ENCODE peak calls at places on chromosomes 11 and 22, in seven cellular contexts. S is mesenchymal stem cell, N is IMR-90, F is H9, A is mesendoderm, R is neuronal stem cell, O is H1. Q is an unnamed sample.

GRCh38 chr22:43310311-43310710 is 32.9 kb downstream of the SCUBE1 start:
- DNase-seq in S (no peak), N (no peak), F (no peak), A (no peak), R (no peak), O (no peak), Q (no peak)

GRCh38 chr11:88193278-88193677 is 18.0 kb upstream of the RAB38 start:
- DNase-seq in S (no peak), N (no peak), F (no peak), A (no peak), R (no peak), O (no peak), Q (no peak)

GRCh38 chr11:2991477-2992233 is 474 bp downstream of the NAP1L4 start:
- DNase-seq in S (peak), N (peak), F (no peak), A (peak), R (peak), O (no peak), Q (peak)

GRCh38 chr22:30490399-30490798 is 15.1 kb downstream of the SEC14L4 start:
- DNase-seq in S (no peak), N (no peak), F (peak), A (peak), R (no peak), O (no peak), Q (peak)

GRCh38 chr11:94198718-94199117 is 70.1 kb downstream of the PANX1 start:
- DNase-seq in S (no peak), N (no peak), F (no peak), A (no peak), R (no peak), O (no peak), Q (no peak)

GRCh38 chr22:35498026-35498425 is 42.6 kb upstream of the RASD2 start:
- DNase-seq in S (peak), N (peak), F (no peak), A (peak), R (no peak), O (no peak), Q (peak)

GRCh38 chr22:21712751-21713427 is 22.7 kb downstream of the YPEL1 start:
- DNase-seq in S (peak), N (peak), F (peak), A (peak), R (no peak), O (peak), Q (peak)

GRCh38 chr11:125519865-125520834 is 24.1 kb upstream of the FEZ1 start:
- DNase-seq in S (no peak), N (no peak), F (no peak), A (no peak), R (no peak), O (no peak), Q (peak)

GRCh38 chr11:80146231-80146630 is 705.4 kb upstream of the TENM4 start:
- DNase-seq in S (peak), N (no peak), F (no peak), A (no peak), R (no peak), O (no peak), Q (no peak)

GRCh38 chr11:116073854-116074837 is 569.9 kb upstream of the CADM1 start:
- DNase-seq in S (peak), N (no peak), F (no peak), A (peak), R (peak), O (no peak), Q (no peak)

GRCh38 chr11:77677138-77677537 is 39.5 kb upstream of the CLNS1A start:
- DNase-seq in S (no peak), N (peak), F (no peak), A (no peak), R (no peak), O (no peak), Q (no peak)

GRCh38 chr22:22201925-22202343 is 42.7 kb upstream of the VPREB1 start:
- DNase-seq in S (no peak), N (no peak), F (no peak), A (no peak), R (no peak), O (no peak), Q (no peak)

GRCh38 chr22:20799449-20799848 is 25.5 kb downstream of the SERPIND1 start:
- DNase-seq in S (no peak), N (no peak), F (no peak), A (peak), R (no peak), O (no peak), Q (peak)

GRCh38 chr11:82996966-82997606 is 74.6 kb downstream of the RAB30 start:
- DNase-seq in S (no peak), N (no peak), F (no peak), A (no peak), R (no peak), O (no peak), Q (peak)

GRCh38 chr11:10909141-10909883 is 51.5 kb upstream of the ZBED5 start:
- DNase-seq in S (no peak), N (peak), F (no peak), A (no peak), R (no peak), O (no peak), Q (no peak)

GRCh38 chr11:63537293-63538101 is 889 bp downstream of the PLAAT4 start:
- DNase-seq in S (no peak), N (peak), F (no peak), A (no peak), R (no peak), O (no peak), Q (no peak)

GRCh38 chr22:50343541-50343935 is 411 bp downstream of the PPP6R2 start:
- DNase-seq in S (no peak), N (no peak), F (no peak), A (no peak), R (no peak), O (no peak), Q (no peak)

GRCh38 chr22:38120359-38121110 is 10.1 kb upstream of the BAIAP2L2 start:
- DNase-seq in S (no peak), N (no peak), F (no peak), A (no peak), R (no peak), O (no peak), Q (no peak)

GRCh38 chr11:119169272-119169719 is 771 bp downstream of the NLRX1 start:
- DNase-seq in S (no peak), N (no peak), F (peak), A (peak), R (peak), O (peak), Q (peak)

GRCh38 chr11:77547863-77548551 is 41.7 kb upstream of the AQP11 start:
- DNase-seq in S (peak), N (peak), F (peak), A (peak), R (peak), O (no peak), Q (peak)

GRCh38 chr22:38347944-38348750 is 30.9 kb upstream of the CSNK1E start:
- DNase-seq in S (no peak), N (peak), F (no peak), A (no peak), R (no peak), O (peak), Q (peak)

GRCh38 chr11:6674856-6675255 is 8.3 kb downstream of the MRPL17 start:
- DNase-seq in S (no peak), N (no peak), F (no peak), A (no peak), R (no peak), O (no peak), Q (no peak)

GRCh38 chr11:120727752-120728151 is 216.2 kb downstream of the GRIK4 start:
- DNase-seq in S (no peak), N (no peak), F (no peak), A (no peak), R (no peak), O (no peak), Q (no peak)

GRCh38 chr11:115423728-115424459 is 80.3 kb downstream of the CADM1 start:
- DNase-seq in S (no peak), N (peak), F (no peak), A (peak), R (no peak), O (no peak), Q (no peak)

GRCh38 chr11:28701760-28702449 is 593.7 kb downstream of the METTL15 start:
- DNase-seq in S (no peak), N (no peak), F (no peak), A (no peak), R (no peak), O (no peak), Q (peak)

GRCh38 chr11:57657290-57658022 is at the start of gene CLP1:
- DNase-seq in S (peak), N (peak), F (peak), A (peak), R (peak), O (peak), Q (peak)

GRCh38 chr11:71241721-71242259 is 10.6 kb downstream of the SHANK2 start:
- DNase-seq in S (peak), N (no peak), F (peak), A (no peak), R (no peak), O (no peak), Q (peak)

GRCh38 chr11:396511-396947 is 2.5 kb downstream of the PKP3 start:
- DNase-seq in S (peak), N (no peak), F (no peak), A (peak), R (no peak), O (no peak), Q (no peak)

GRCh38 chr11:24793479-24793878 is 296.6 kb downstream of the LUZP2 start:
- DNase-seq in S (no peak), N (peak), F (no peak), A (no peak), R (no peak), O (no peak), Q (peak)

GRCh38 chr11:120057595-120058581 is 80.0 kb downstream of the TRIM29 start:
- DNase-seq in S (peak), N (no peak), F (peak), A (peak), R (no peak), O (peak), Q (peak)

GRCh38 chr22:34943830-34944229 is 122.1 kb upstream of the ISX start:
- DNase-seq in S (no peak), N (no peak), F (no peak), A (peak), R (no peak), O (no peak), Q (no peak)

GRCh38 chr11:69471329-69472052 is 10.0 kb upstream of the LINC01488 start:
- DNase-seq in S (no peak), N (peak), F (no peak), A (peak), R (peak), O (no peak), Q (no peak)

GRCh38 chr11:75635009-75635909 is 33.6 kb downstream of the MAP6 start:
- DNase-seq in S (peak), N (peak), F (no peak), A (peak), R (no peak), O (no peak), Q (no peak)

GRCh38 chr11:69239320-69240040 is 54.5 kb upstream of the MYEOV start:
- DNase-seq in S (no peak), N (no peak), F (peak), A (no peak), R (no peak), O (no peak), Q (no peak)

GRCh38 chr22:42022162-42022847 is 23.7 kb downstream of the WBP2NL start:
- DNase-seq in S (no peak), N (no peak), F (no peak), A (no peak), R (no peak), O (no peak), Q (peak)

GRCh38 chr11:104826772-104827171 is 71.5 kb downstream of the CASP12 start:
- DNase-seq in S (no peak), N (no peak), F (no peak), A (no peak), R (no peak), O (no peak), Q (no peak)

DNA sequence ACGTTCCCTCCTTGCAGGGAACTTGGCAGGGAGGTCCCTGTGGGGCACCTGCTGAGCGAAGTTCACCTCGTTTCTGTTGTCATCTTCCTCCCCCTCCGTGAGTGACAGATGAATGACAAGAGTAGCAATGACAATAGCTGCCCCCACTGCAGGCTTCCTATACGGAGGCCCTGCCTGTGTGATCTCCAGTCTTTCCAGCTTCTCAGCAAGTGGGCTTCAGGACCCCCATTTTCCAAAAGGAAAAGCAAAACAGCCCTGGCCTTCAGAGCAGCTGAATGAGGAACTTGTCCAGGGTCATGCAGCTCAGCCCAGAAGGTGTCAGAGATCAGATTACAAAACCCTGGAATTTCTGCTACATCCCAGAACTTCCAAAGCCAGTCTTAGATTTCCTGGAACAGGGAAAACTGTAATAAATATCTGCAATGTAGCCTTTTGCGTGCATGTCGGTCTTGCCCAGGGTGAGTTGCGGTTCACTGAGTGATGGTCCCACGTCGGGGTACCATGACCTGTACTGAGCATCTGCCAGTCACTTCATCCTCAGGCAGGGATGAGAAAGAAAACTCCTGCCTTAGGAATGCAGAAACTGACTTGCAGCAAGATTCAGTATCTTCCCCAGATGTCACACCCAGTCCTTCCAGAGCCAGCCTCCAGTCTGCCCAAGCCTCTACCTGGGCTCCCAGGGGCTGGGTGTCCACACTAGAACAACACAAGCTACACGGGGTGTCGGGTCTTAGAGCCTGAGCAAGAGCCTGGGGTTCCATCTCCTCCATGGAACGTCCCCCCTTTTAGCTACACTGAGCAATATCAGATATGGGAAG is 1457.0 kb downstream of the BRD1 start:
- DNase-seq in S (no peak), N (no peak), F (no peak), A (peak), R (no peak), O (peak), Q (no peak)
- H3K18ac ChIP-seq in S (no peak), N (no peak), F (peak), A (no peak), R (peak), O (peak), Q (no peak)

DNA sequence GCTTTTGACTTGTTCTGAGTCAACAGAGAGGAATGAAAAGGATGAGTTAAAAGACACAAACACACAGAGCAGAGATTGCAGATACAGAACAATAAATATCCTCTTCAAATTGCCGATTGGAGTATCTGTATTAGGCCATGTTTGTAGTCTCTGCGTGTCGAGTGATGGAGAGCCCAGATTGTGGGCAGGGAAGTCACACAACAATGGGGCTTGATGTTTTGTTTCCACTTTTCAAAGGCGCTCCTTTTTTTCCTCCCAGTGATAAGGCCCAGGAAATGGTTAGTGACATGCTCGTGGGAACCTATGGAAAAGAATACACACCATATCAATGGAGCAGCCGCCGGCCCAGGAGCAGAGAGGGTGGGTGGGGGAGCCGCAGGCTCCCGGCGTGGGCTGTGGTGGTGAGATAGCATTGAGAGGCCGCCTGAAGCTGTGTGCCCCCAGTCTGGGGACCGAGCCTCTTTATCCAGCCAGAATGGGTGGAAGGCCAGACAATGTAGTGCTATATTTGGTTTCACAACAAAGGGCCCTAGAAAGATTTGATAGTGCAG is 555.9 kb downstream of the INSC start:
- DNase-seq in S (peak), N (peak), F (no peak), A (no peak), R (no peak), O (no peak), Q (no peak)
- H3K18ac ChIP-seq in S (peak), N (no peak), F (no peak), A (no peak), R (no peak), O (no peak), Q (no peak)

DNA sequence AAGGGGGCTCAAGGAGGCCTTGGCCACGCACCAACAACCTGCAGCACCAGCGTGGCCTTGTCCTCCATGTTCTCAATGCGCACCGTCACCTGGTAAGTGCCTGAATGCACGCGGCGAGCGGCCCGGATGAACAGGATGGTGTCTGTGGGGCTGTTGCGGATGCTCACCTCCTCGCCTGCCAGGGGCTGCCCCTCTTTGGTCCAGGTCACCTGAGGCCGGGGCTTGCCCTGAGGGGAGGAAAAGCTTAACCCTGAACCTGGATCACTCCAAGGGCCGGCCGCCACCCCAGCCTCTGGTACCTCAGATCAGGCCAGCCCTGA is 19.0 kb downstream of the MYBPC3 start:
- DNase-seq in S (no peak), N (no peak), F (no peak), A (no peak), R (no peak), O (no peak), Q (no peak)
- H3K18ac ChIP-seq in S (no peak), N (no peak), F (no peak), A (no peak), R (peak), O (no peak), Q (no peak)

GRCh38 chr22:26904483-26904882 is 247.1 kb downstream of the MIAT start:
- DNase-seq in S (no peak), N (no peak), F (no peak), A (peak), R (no peak), O (no peak), Q (no peak)
- H3K18ac ChIP-seq in S (no peak), N (no peak), F (no peak), A (no peak), R (no peak), O (peak), Q (no peak)

GRCh38 chr11:18792066-18792591 is 531 bp upstream of the PTPN5 start:
- DNase-seq in S (no peak), N (no peak), F (peak), A (peak), R (peak), O (no peak), Q (no peak)
- H3K18ac ChIP-seq in S (no peak), N (no peak), F (no peak), A (no peak), R (peak), O (peak), Q (no peak)

DNA sequence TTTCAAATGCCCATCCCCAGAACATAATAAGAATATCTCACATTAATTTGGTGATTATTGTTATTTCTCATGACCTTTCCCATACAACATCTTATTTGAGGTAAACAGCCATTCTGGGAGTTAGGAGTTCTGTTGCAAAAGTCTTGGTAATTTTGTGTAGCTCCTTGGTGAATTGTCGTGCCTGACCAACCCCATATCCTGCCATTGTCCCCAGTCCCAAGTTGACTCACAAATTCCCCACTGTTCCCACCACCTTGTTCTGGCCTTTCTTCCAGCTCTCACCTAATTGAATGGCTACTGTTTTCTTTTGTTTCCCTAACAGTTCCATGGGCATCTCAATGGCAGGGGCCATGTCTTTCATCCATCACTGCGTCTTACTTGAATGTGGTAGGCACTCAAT is 8.0 kb downstream of the MTNR1B start:
- DNase-seq in S (no peak), N (no peak), F (no peak), A (no peak), R (no peak), O (no peak), Q (no peak)
- H3K18ac ChIP-seq in S (no peak), N (no peak), F (no peak), A (no peak), R (no peak), O (no peak), Q (no peak)

DNA sequence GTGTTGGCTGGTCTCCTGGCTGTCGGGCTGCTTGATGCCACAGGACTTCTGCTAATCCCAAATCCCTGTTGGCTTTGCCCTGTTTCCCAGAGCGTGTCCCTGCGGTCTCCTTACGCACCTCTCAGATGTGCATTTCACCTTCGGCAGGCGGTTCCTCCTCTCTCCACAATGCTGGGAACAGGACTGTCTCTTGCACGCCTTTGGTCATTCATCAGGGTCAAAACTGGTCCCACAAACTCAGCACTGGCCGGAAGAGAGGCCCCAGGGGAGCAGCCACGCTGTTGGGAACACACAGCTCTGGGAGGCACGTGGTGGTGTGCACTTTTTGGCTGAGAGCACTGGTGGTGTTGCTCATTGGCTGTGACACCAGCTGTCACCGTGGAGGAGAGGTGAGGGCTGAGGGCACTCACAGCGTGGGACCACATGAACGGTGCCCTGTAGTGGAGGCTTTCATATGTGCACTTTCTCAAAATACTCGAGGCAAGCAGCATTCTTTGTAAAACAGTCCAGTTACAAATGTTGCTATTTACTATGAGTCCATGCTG is 15.3 kb upstream of the TRMU start:
- DNase-seq in S (no peak), N (no peak), F (no peak), A (no peak), R (no peak), O (no peak), Q (no peak)
- H3K18ac ChIP-seq in S (no peak), N (no peak), F (no peak), A (no peak), R (no peak), O (no peak), Q (no peak)